ENCODE peak calls at places on chromosomes 2 and 18, in seven cellular contexts. B is IMR-90, C is mesenchymal stem cell, Z is H1, K is trophoblast cell, G is mesendoderm, V is H9. I is an unnamed sample.

GRCh38 chr18:39667905-39668304 is 2102.3 kb upstream of the CELF4 start:
- DNase-seq in B (peak; percentile 28), Z (no peak), V (no peak), C (no peak), G (no peak), K (no peak), I (no peak)

GRCh38 chr2:45390856-45391255 is 220.2 kb downstream of the SRBD1 start:
- DNase-seq in V (no peak), K (no peak), Z (no peak), G (no peak), B (no peak), C (no peak), I (no peak)

GRCh38 chr2:142557391-142557790 is 320.1 kb upstream of the KYNU start:
- DNase-seq in Z (no peak), C (peak; percentile 55), G (no peak), V (no peak), B (no peak), K (no peak), I (no peak)

GRCh38 chr2:63044360-63045327 is 6.0 kb upstream of the OTX1 start:
- DNase-seq in G (peak; percentile 87), K (no peak), Z (no peak), B (no peak), C (no peak), V (peak; percentile 90), I (peak; percentile 29)

GRCh38 chr2:121283670-121284245 is 1.2 kb downstream of the TFCP2L1 start:
- DNase-seq in C (no peak), Z (no peak), B (no peak), K (peak; percentile 16), V (no peak), G (peak; percentile 19), I (no peak)

GRCh38 chr2:231123362-231123898 is 1.4 kb downstream of the HTR2B start:
- DNase-seq in V (no peak), G (peak; percentile 66), Z (no peak), C (peak; percentile 67), B (peak; percentile 28), K (no peak), I (no peak)

GRCh38 chr2:130288467-130289403 is 54.0 kb upstream of the IMP4 start:
- DNase-seq in B (no peak), V (peak; percentile 91), K (peak; percentile 42), Z (peak; percentile 68), G (peak; percentile 78), C (peak; percentile 42), I (no peak)

GRCh38 chr18:60684843-60685513 is 312.4 kb upstream of the MC4R start:
- DNase-seq in G (peak; percentile 43), V (no peak), Z (no peak), C (peak; percentile 39), K (peak; percentile 0), B (peak; percentile 17), I (no peak)

GRCh38 chr18:56330381-56331115 is 307.8 kb downstream of the TXNL1 start:
- DNase-seq in Z (no peak), K (no peak), C (no peak), B (no peak), V (no peak), G (no peak), I (no peak)

GRCh38 chr2:40544072-40544471 is 92.2 kb upstream of the SLC8A1 start:
- DNase-seq in C (no peak), G (no peak), K (no peak), B (no peak), Z (no peak), V (no peak), I (no peak)

GRCh38 chr2:29130295-29130694 is 15.1 kb downstream of the CLIP4 start:
- DNase-seq in B (peak; percentile 91), V (no peak), Z (no peak), C (peak; percentile 84), G (peak; percentile 83), K (no peak), I (no peak)

GRCh38 chr2:239288951-239289481 is 111.8 kb downstream of the HDAC4 start:
- DNase-seq in K (no peak), G (no peak), Z (no peak), V (no peak), B (no peak), C (peak; percentile 69), I (peak; percentile 27)

GRCh38 chr2:28408764-28409599 is 16.3 kb downstream of the FOSL2 start:
- DNase-seq in V (no peak), G (no peak), C (peak; percentile 93), K (peak; percentile 97), Z (no peak), B (peak; percentile 44), I (no peak)

GRCh38 chr2:217291259-217291658 is 431.4 kb upstream of the TNP1 start:
- DNase-seq in B (no peak), C (no peak), G (no peak), Z (no peak), K (peak; percentile 18), V (no peak), I (no peak)

GRCh38 chr2:174522553-174522952 is 35.7 kb upstream of the GPR155 start:
- DNase-seq in B (peak; percentile 11), Z (no peak), C (no peak), K (no peak), V (no peak), G (no peak), I (no peak)

GRCh38 chr2:9296559-9296958 is 89.9 kb downstream of the ASAP2 start:
- DNase-seq in B (no peak), G (no peak), C (no peak), K (no peak), Z (no peak), V (no peak), I (no peak)

GRCh38 chr2:110149330-110150220 is 34.0 kb upstream of the MALL start:
- DNase-seq in Z (no peak), C (peak; percentile 68), K (no peak), G (no peak), B (peak; percentile 94), V (no peak), I (no peak)

GRCh38 chr2:70039366-70039765 is 47.9 kb upstream of the PCBP1 start:
- DNase-seq in K (no peak), B (no peak), C (no peak), Z (no peak), V (no peak), G (no peak), I (no peak)

GRCh38 chr2:216350214-216350789 is 22.0 kb downstream of the MARCHF4 start:
- DNase-seq in K (no peak), Z (no peak), G (no peak), B (peak; percentile 81), C (peak; percentile 73), V (no peak), I (no peak)

GRCh38 chr18:62717059-62717849 is 1.9 kb downstream of the PHLPP1 start:
- DNase-seq in K (peak; percentile 92), V (peak; percentile 57), C (peak; percentile 74), B (peak; percentile 71), G (peak; percentile 79), Z (no peak), I (no peak)

GRCh38 chr2:135510577-135510976 is 20.4 kb downstream of the ZRANB3 start:
- DNase-seq in C (no peak), B (no peak), Z (no peak), G (no peak), V (no peak), K (no peak), I (no peak)

GRCh38 chr2:135512099-135512498 is 18.9 kb downstream of the ZRANB3 start:
- DNase-seq in C (no peak), K (no peak), Z (no peak), B (peak; percentile 33), G (no peak), V (no peak), I (no peak)
- H2BK120ac ChIP-seq in C (no peak overlapping the region), K (no peak overlapping the region), Z (no peak overlapping the region), B (no peak overlapping the region), G (no peak overlapping the region), V (no peak overlapping the region), I (no peak overlapping the region)

DNA sequence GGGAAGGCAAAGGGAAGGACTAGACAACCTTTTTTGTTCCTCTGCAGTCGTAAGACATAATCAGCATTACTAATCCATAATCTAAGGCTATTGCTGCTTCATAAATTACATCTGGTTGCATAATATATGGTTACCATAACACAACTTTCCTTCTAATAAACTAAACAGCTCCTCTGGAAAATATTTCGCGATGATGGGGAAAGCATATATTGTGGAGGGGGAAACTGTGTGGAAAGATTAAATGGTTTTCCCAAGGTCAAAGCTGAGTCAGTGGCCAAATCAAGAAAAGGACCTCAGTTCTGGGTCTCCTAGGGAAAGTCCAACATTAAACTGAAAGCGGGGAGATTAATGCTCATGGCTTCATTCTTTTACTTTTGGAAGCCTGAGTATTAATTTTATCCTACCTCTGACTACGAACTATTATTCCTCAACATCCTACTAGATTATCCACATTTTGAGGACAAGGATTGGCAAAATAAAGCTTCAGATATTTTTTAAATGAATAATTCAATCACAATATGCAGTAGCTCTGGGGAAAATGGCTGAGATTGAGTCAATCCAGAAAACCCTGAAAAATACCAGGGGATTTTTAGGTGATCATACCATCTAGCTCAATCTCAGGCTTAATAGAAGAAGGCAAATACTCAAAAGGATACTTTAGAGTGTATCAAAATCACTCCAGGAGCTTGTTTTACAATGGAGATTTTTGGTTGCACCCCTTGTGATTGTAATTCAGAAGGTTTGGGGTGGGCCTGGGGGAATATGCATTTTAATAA is 33.8 kb upstream of the STK17B start:
- DNase-seq in C (peak; percentile 67), K (no peak), B (no peak), Z (no peak), V (no peak), G (no peak), I (no peak)
- H2BK120ac ChIP-seq in C (no peak overlapping the region), K (no peak overlapping the region), B (no peak overlapping the region), Z (no peak overlapping the region), V (no peak overlapping the region), G (no peak overlapping the region), I (no peak overlapping the region)

GRCh38 chr18:2512059-2512458 is 59.2 kb downstream of the METTL4 start:
- DNase-seq in G (no peak), Z (no peak), C (no peak), V (no peak), B (no peak), K (no peak), I (no peak)
- H2BK120ac ChIP-seq in G (no peak overlapping the region), Z (no peak overlapping the region), C (no peak overlapping the region), V (no peak overlapping the region), B (no peak overlapping the region), K (no peak overlapping the region), I (no peak overlapping the region)

GRCh38 chr2:160474319-160474645 is 19.3 kb downstream of the RBMS1 start:
- DNase-seq in C (peak; percentile 51), Z (no peak), B (no peak), K (no peak), V (no peak), G (no peak), I (no peak)

GRCh38 chr2:160471950-160472349 is 21.7 kb downstream of the RBMS1 start:
- DNase-seq in K (no peak), B (no peak), V (no peak), G (no peak), Z (no peak), C (no peak), I (no peak)

GRCh38 chr2:160474891-160475795 is 18.5 kb downstream of the RBMS1 start:
- DNase-seq in G (peak; percentile 63), C (peak; percentile 32), B (peak; percentile 49), Z (no peak), K (no peak), V (no peak), I (no peak)

GRCh38 chr2:160473508-160474318 is 19.9 kb downstream of the RBMS1 start:
- DNase-seq in C (peak; percentile 33), G (no peak), K (no peak), Z (no peak), V (no peak), B (no peak), I (no peak)

DNA sequence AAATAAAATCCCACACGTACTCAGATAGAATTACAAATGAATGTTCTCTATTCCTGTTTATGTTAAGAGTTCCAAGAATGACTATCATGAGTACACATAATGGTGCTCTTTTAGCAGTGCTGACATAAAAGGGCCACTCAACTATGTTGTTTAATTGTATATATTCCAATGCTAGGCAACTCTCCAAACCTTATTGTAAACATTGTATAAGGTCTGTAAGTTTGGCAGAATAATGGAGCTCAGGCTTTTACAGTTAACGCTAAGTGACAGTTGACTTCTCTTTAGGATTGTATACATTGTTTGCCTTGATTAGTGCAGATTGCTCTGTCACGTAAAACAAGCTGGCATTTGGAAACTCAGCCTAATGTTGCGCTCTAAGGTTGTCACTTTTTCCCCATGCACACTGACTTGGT is 20.8 kb downstream of the RBMS1 start:
- DNase-seq in K (no peak), Z (no peak), V (no peak), G (no peak), C (peak; percentile 90), B (peak; percentile 94), I (no peak)
- H2BK120ac ChIP-seq in K (no peak overlapping the region), Z (no peak overlapping the region), V (no peak overlapping the region), G (no peak overlapping the region), C (no peak overlapping the region), B (peak overlapping the region; percentile 33), I (no peak overlapping the region)